ENCODE peak calls at places on chromosomes 7 and 10, in five cellular contexts. J is endothelial cell, T is NCI-H1694 treated with DMSO at 0.1 percent for 48 hours, Z is EL, F is GM12892. O is an unnamed sample.
A peak's percentile ranks its signal among the peaks of the same experiment; 100 is the strongest.

GRCh38 chr7:94509264-94509878 is at the start of gene CASD1:
- DNase-seq in J (no peak), T (peak; percentile 28), Z (peak; percentile 16), F (no peak), O (peak; percentile 69)

GRCh38 chr10:70115948-70116682 is 16.5 kb downstream of the AIFM2 start:
- DNase-seq in J (peak; percentile 61), T (peak; percentile 4), Z (peak; percentile 27), F (peak; percentile 65), O (peak; percentile 60)

GRCh38 chr10:101602767-101603398 is 14.8 kb downstream of the DPCD start:
- DNase-seq in J (peak; percentile 92), T (peak; percentile 88), Z (peak; percentile 79), F (peak; percentile 65), O (peak; percentile 78)

GRCh38 chr7:55260671-55261385 is 104.3 kb upstream of the LANCL2 start:
- DNase-seq in J (no peak), T (no peak), Z (no peak), F (no peak), O (no peak)

GRCh38 chr10:127996586-127996985 is 89.7 kb downstream of the PTPRE start:
- DNase-seq in J (no peak), T (no peak), Z (no peak), F (no peak), O (no peak)

GRCh38 chr7:151550601-151551286 is 31.0 kb upstream of the RHEB start:
- DNase-seq in J (no peak), T (no peak), Z (peak; percentile 49), F (no peak), O (peak; percentile 64)

GRCh38 chr7:50531401-50531906 is 33.8 kb downstream of the DDC start:
- DNase-seq in J (no peak), T (no peak), Z (no peak), F (no peak), O (peak; percentile 37)

GRCh38 chr7:44087914-44088838 is 5.8 kb upstream of the POLM start:
- DNase-seq in J (no peak), T (no peak), Z (peak; percentile 96), F (no peak), O (no peak)

GRCh38 chr10:102405632-102406031 is 10.1 kb downstream of the NFKB2 start:
- DNase-seq in J (no peak), T (no peak), Z (no peak), F (no peak), O (no peak)